ENCODE peak calls at places on chromosomes 1 and 21, in four cellular contexts. A is neural progenitor cell, Y is mammary epithelial cell, J is GM12878. Z is an unnamed sample.

GRCh38 chr1:7485086-7485780 is 285.9 kb upstream of the VAMP3 start:
- DNase-seq in A (no peak), Y (no peak), J (no peak), Z (no peak)

GRCh38 chr1:161839591-161839990 is 73.5 kb downstream of the ATF6 start:
- DNase-seq in A (no peak), Y (no peak), J (no peak), Z (no peak)

GRCh38 chr1:6727535-6727934 is 25.9 kb upstream of the DNAJC11 start:
- DNase-seq in A (peak; percentile 82), Y (peak; percentile 34), J (peak; percentile 16), Z (peak; percentile 59)

GRCh38 chr1:27132624-27133023 is 22.3 kb downstream of the SLC9A1 start:
- DNase-seq in A (no peak), Y (no peak), J (no peak), Z (no peak)

GRCh38 chr21:34078915-34079314 is 5.5 kb downstream of the MRPS6 start:
- DNase-seq in A (no peak), Y (no peak), J (no peak), Z (no peak)

GRCh38 chr1:161884475-161884874 is 118.4 kb downstream of the ATF6 start:
- DNase-seq in A (no peak), Y (no peak), J (no peak), Z (no peak)

GRCh38 chr1:185646202-185646683 is 87.9 kb upstream of the HMCN1 start:
- DNase-seq in A (peak; percentile 89), Y (peak; percentile 99), J (no peak), Z (peak; percentile 52)

GRCh38 chr1:207499573-207499972 is 3.6 kb downstream of the CR1 start:
- DNase-seq in A (peak; percentile 77), Y (peak; percentile 47), J (peak; percentile 64), Z (peak; percentile 83)

GRCh38 chr1:93738075-93738622 is 56.5 kb upstream of the BCAR3 start:
- DNase-seq in A (no peak), Y (peak; percentile 94), J (no peak), Z (no peak)

GRCh38 chr1:2198571-2198970 is 4.0 kb upstream of the FAAP20 start:
- DNase-seq in A (no peak), Y (peak; percentile 24), J (no peak), Z (no peak)

GRCh38 chr1:100708476-100709062 is 11.0 kb upstream of the VCAM1 start:
- DNase-seq in A (no peak), Y (no peak), J (no peak), Z (no peak)

GRCh38 chr1:68346192-68346808 is 103.5 kb downstream of the RPE65 start:
- DNase-seq in A (peak; percentile 33), Y (peak; percentile 18), J (no peak), Z (no peak)

GRCh38 chr1:110235181-110235838 is 25.2 kb downstream of the KCNC4 start:
- DNase-seq in A (peak; percentile 18), Y (no peak), J (no peak), Z (peak; percentile 50)

GRCh38 chr1:36805979-36806640 is 228.2 kb downstream of the GRIK3 start:
- DNase-seq in A (no peak), Y (no peak), J (no peak), Z (no peak)

GRCh38 chr1:24180676-24181075 is 6.4 kb downstream of the IFNLR1 start:
- DNase-seq in A (no peak), Y (no peak), J (no peak), Z (no peak)

GRCh38 chr1:150165622-150166612 is 16.2 kb downstream of the PLEKHO1 start:
- DNase-seq in A (peak; percentile 79), Y (peak; percentile 23), J (no peak), Z (peak; percentile 54)

GRCh38 chr1:222940903-222941302 is 126.1 kb downstream of the DISP1 start:
- DNase-seq in A (no peak), Y (no peak), J (no peak), Z (no peak)

GRCh38 chr1:73162576-73162975 is 880.2 kb upstream of the NEGR1 start:
- DNase-seq in A (no peak), Y (peak; percentile 0), J (no peak), Z (no peak)

GRCh38 chr1:94335950-94336349 is 82.2 kb upstream of the ABCD3 start:
- DNase-seq in A (peak; percentile 90), Y (peak; percentile 80), J (no peak), Z (peak; percentile 89)

GRCh38 chr1:211371406-211372105 is 44.9 kb downstream of the TRAF5 start:
- DNase-seq in A (peak; percentile 17), Y (peak; percentile 63), J (no peak), Z (no peak)

GRCh38 chr1:230110971-230111370 is 43.9 kb downstream of the GALNT2 start:
- DNase-seq in A (no peak), Y (no peak), J (no peak), Z (no peak)

GRCh38 chr21:27532081-27532480 is 565.2 kb upstream of the ADAMTS5 start:
- DNase-seq in A (no peak), Y (no peak), J (no peak), Z (no peak)

GRCh38 chr1:228134591-228134990 is 5.5 kb upstream of the GUK1 start:
- DNase-seq in A (no peak), Y (no peak), J (no peak), Z (no peak)

GRCh38 chr1:17833661-17834501 is 78.7 kb downstream of the ACTL8 start:
- DNase-seq in A (no peak), Y (no peak), J (no peak), Z (no peak)

DNA sequence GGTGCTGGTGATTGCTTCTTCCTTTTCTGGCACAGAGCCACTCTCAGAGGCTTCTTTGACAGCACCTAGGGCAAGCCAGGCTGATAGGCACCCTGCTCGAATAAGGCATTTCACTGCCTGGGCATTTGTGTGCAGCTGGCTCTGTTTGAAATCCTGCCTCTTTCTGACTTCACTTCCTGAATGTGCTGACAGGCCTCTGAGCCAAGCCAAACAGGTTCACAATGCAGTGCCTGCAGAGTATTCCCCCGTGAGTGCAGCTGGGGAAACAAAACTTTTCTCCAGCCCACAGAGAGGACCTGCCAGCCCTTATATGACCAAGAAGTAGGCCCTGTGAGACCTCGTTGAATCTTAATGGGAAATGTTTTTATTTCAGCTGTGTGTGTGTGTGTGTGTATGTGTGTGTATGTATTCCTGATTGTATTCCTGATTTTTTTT is 10.4 kb downstream of the JUN start:
- DNase-seq in A (peak; percentile 21), Y (no peak), J (no peak), Z (peak; percentile 55)
- H3K27ac ChIP-seq in A (no peak overlapping the region), Y (no peak overlapping the region), J (no peak overlapping the region), Z (no peak overlapping the region)

GRCh38 chr21:9758888-9759287 is 762.5 kb upstream of the TPTE start:
- DNase-seq in A (no peak), Y (no peak), J (no peak), Z (peak; percentile 25)
- H3K9me3 ChIP-seq in A (peaks cover 79% of the 10 kb centered on the region), Y (peaks cover 65% of the 10 kb centered on the region), J (no peaks in the 10 kb centered on the region), Z (no peaks in the 10 kb centered on the region)

GRCh38 chr1:62541048-62541447 is 56.3 kb upstream of the ANGPTL3 start:
- DNase-seq in A (no peak), Y (no peak), J (no peak), Z (no peak)
- H3K4me3 ChIP-seq in A (no peak overlapping the region), Y (no peak overlapping the region), J (no peak overlapping the region), Z (no peak overlapping the region)

GRCh38 chr21:42784276-42784675 is 95.1 kb downstream of the WDR4 start:
- DNase-seq in A (no peak), Y (no peak), J (no peak), Z (no peak)

GRCh38 chr21:42787613-42788012 is 91.7 kb downstream of the WDR4 start:
- DNase-seq in A (no peak), Y (no peak), J (no peak), Z (no peak)

GRCh38 chr21:42784896-42785451 is 94.4 kb downstream of the WDR4 start:
- DNase-seq in A (no peak), Y (no peak), J (no peak), Z (no peak)

GRCh38 chr21:42786884-42787283 is 92.5 kb downstream of the WDR4 start:
- DNase-seq in A (no peak), Y (no peak), J (no peak), Z (no peak)

GRCh38 chr21:42785666-42786427 is 93.5 kb downstream of the WDR4 start:
- DNase-seq in A (no peak), Y (no peak), J (no peak), Z (no peak)
- H3K27ac ChIP-seq in A (no peak overlapping the region), Y (no peak overlapping the region), J (no peak overlapping the region), Z (no peak overlapping the region)